ENCODE peak calls at places on chromosomes 4 and X, in four cellular contexts. I is erythroblast, H is Peyer's patch, Q is iPS-NIHi11. G is an unnamed sample.

GRCh38 chr4:185534850-185535761 is at the start of gene PDLIM3:
- DNase-seq in I (no peak), H (peak), Q (peak), G (no peak)

GRCh38 chr4:177489847-177490246 is 47.6 kb upstream of the AGA start:
- DNase-seq in I (no peak), H (no peak), Q (no peak), G (no peak)

GRCh38 chr4:124019749-124020549 is 623.4 kb downstream of the SPRY1 start:
- DNase-seq in I (no peak), H (no peak), Q (no peak), G (no peak)

GRCh38 chr4:66433706-66434105 is 763.4 kb upstream of the EPHA5 start:
- DNase-seq in I (no peak), H (no peak), Q (no peak), G (no peak)

GRCh38 chrX:151871244-151871643 is 41.4 kb upstream of the MAGEA4 start:
- DNase-seq in I (no peak), H (no peak), Q (no peak), G (no peak)

GRCh38 chrX:72268601-72269365 is 8.3 kb downstream of the RPS4X start:
- DNase-seq in I (no peak), H (no peak), Q (no peak), G (no peak)

GRCh38 chr4:13166214-13166613 is 317.9 kb downstream of the RAB28 start:
- DNase-seq in I (no peak), H (no peak), Q (no peak), G (no peak)

GRCh38 chrX:148501121-148502066 is 977 bp downstream of the AFF2 start:
- DNase-seq in I (peak), H (no peak), Q (peak), G (no peak)

GRCh38 chr4:26191353-26191752 is 129.5 kb upstream of the RBPJ start:
- DNase-seq in I (no peak), H (peak), Q (no peak), G (no peak)

GRCh38 chr4:159197260-159197884 is 94.5 kb downstream of the RAPGEF2 start:
- DNase-seq in I (peak), H (no peak), Q (no peak), G (no peak)

GRCh38 chr4:24894846-24895245 is 18.0 kb downstream of the CCDC149 start:
- DNase-seq in I (no peak), H (no peak), Q (no peak), G (no peak)

GRCh38 chr4:110270492-110271197 is 72.2 kb upstream of the ELOVL6 start:
- DNase-seq in I (no peak), H (no peak), Q (no peak), G (no peak)

GRCh38 chr4:120228086-120228485 is 161.4 kb upstream of the MAD2L1 start:
- DNase-seq in I (no peak), H (no peak), Q (no peak), G (no peak)

GRCh38 chr4:112748352-112748900 is 111.5 kb downstream of the LARP7 start:
- DNase-seq in I (no peak), H (no peak), Q (no peak), G (no peak)

GRCh38 chr4:25159837-25160713 is at the start of gene SEPSECS:
- DNase-seq in I (peak), H (peak), Q (peak), G (peak)

GRCh38 chr4:19776021-19776459 is 475.7 kb upstream of the SLIT2 start:
- DNase-seq in I (no peak), H (no peak), Q (peak), G (no peak)

GRCh38 chr4:2812985-2813384 is 20.1 kb downstream of the SH3BP2 start:
- DNase-seq in I (no peak), H (no peak), Q (no peak), G (no peak)

GRCh38 chr4:157014621-157015591 is 43.3 kb upstream of the PDGFC start:
- DNase-seq in I (no peak), H (no peak), Q (peak), G (no peak)

GRCh38 chrX:141175786-141176185 is 1.1 kb downstream of the LDOC1 start:
- DNase-seq in I (no peak), H (no peak), Q (no peak), G (no peak)

GRCh38 chrX:15930585-15930984 is 76.0 kb upstream of the AP1S2 start:
- DNase-seq in I (peak), H (no peak), Q (peak), G (peak)

GRCh38 chrX:10085223-10085622 is 71.6 kb upstream of the CLCN4 start:
- DNase-seq in I (no peak), H (no peak), Q (no peak), G (no peak)

GRCh38 chr4:153465583-153465921 is 608 bp upstream of the TMEM131L start:
- DNase-seq in I (no peak), H (peak), Q (peak), G (no peak)

GRCh38 chr4:4852591-4853362 is 6.7 kb upstream of the MSX1 start:
- DNase-seq in I (no peak), H (no peak), Q (peak), G (no peak)

GRCh38 chr4:77819409-77819835 is 254 bp upstream of the CNOT6L start:
- DNase-seq in I (no peak), H (no peak), Q (peak), G (no peak)

GRCh38 chr4:55398966-55399365 is 3.2 kb downstream of the TMEM165 start:
- DNase-seq in I (peak), H (no peak), Q (no peak), G (no peak)

GRCh38 chr4:79682801-79683217 is 274.8 kb upstream of the GK2 start:
- DNase-seq in I (no peak), H (no peak), Q (peak), G (no peak)

GRCh38 chrX:37423864-37424569 is 74.9 kb downstream of the PRRG1 start:
- DNase-seq in I (no peak), H (no peak), Q (no peak), G (no peak)

GRCh38 chrX:11757729-11758399 is at the start of gene MSL3:
- DNase-seq in I (peak), H (peak), Q (peak), G (no peak)

GRCh38 chr4:153374471-153374870 is 30.0 kb downstream of the MND1 start:
- DNase-seq in I (no peak), H (no peak), Q (no peak), G (no peak)

GRCh38 chr4:184165291-184165690 is 52.4 kb downstream of the ENPP6 start:
- DNase-seq in I (no peak), H (no peak), Q (peak), G (no peak)

GRCh38 chr4:26709246-26709645 is 125.4 kb downstream of the TBC1D19 start:
- DNase-seq in I (no peak), H (no peak), Q (no peak), G (no peak)

GRCh38 chr4:5399790-5400421 is 308.5 kb downstream of the EVC2 start:
- DNase-seq in I (peak), H (no peak), Q (peak), G (no peak)

GRCh38 chr4:148203056-148203898 is 238.9 kb downstream of the NR3C2 start:
- DNase-seq in I (no peak), H (no peak), Q (peak), G (peak)

GRCh38 chrX:139559383-139560042 is 29.0 kb downstream of the F9 start:
- DNase-seq in I (peak), H (no peak), Q (peak), G (peak)